ENCODE peak calls at places on chromosome 20, in six cellular contexts. P is stomach, K is esophagus muscularis mucosa, L is A549, N is GM12878, O is ovary. V is an unnamed sample.

GRCh38 chr20:62818592-62819493 is 2.0 kb downstream of the COL9A3 start:
- DNase-seq in O (peak; percentile 77), K (no peak), P (peak; percentile 81), N (no peak), L (no peak), V (no peak)

GRCh38 chr20:37463726-37464125 is 57.3 kb upstream of the NNAT start:
- DNase-seq in O (no peak), N (no peak), K (no peak), L (no peak), P (no peak), V (no peak)

GRCh38 chr20:53658973-53659372 is 65.3 kb upstream of the ZNF217 start:
- DNase-seq in P (no peak), N (no peak), K (no peak), O (no peak), L (no peak), V (no peak)

GRCh38 chr20:62282877-62283503 is 19.8 kb upstream of the ADRM1 start:
- DNase-seq in O (no peak), N (no peak), L (no peak), K (no peak), P (no peak), V (no peak)

GRCh38 chr20:7703436-7703835 is 236.8 kb downstream of the HAO1 start:
- DNase-seq in P (no peak), L (no peak), N (no peak), K (no peak), O (no peak), V (no peak)

GRCh38 chr20:18805881-18806280 is 7.7 kb upstream of the SCP2D1 start:
- DNase-seq in P (no peak), L (no peak), O (no peak), K (no peak), N (no peak), V (no peak)

GRCh38 chr20:61806314-61806713 is 259.4 kb downstream of the TAF4 start:
- DNase-seq in K (no peak), N (no peak), L (no peak), O (peak; percentile 15), P (no peak), V (no peak)

GRCh38 chr20:56001890-56002289 is 3.4 kb downstream of the CBLN4 start:
- DNase-seq in O (no peak), P (no peak), K (no peak), N (no peak), L (no peak), V (no peak)

GRCh38 chr20:41222703-41223102 is 85.4 kb downstream of the PLCG1 start:
- DNase-seq in O (no peak), P (no peak), L (no peak), K (no peak), N (no peak), V (no peak)

GRCh38 chr20:10672579-10673127 is 1.1 kb downstream of the JAG1 start:
- DNase-seq in L (no peak), O (peak; percentile 70), N (no peak), K (peak; percentile 94), P (peak; percentile 71), V (peak; percentile 88)

GRCh38 chr20:62617711-62618483 is 24.4 kb upstream of the SLCO4A1 start:
- DNase-seq in N (no peak), P (peak; percentile 46), K (no peak), O (no peak), L (no peak), V (no peak)

DNA sequence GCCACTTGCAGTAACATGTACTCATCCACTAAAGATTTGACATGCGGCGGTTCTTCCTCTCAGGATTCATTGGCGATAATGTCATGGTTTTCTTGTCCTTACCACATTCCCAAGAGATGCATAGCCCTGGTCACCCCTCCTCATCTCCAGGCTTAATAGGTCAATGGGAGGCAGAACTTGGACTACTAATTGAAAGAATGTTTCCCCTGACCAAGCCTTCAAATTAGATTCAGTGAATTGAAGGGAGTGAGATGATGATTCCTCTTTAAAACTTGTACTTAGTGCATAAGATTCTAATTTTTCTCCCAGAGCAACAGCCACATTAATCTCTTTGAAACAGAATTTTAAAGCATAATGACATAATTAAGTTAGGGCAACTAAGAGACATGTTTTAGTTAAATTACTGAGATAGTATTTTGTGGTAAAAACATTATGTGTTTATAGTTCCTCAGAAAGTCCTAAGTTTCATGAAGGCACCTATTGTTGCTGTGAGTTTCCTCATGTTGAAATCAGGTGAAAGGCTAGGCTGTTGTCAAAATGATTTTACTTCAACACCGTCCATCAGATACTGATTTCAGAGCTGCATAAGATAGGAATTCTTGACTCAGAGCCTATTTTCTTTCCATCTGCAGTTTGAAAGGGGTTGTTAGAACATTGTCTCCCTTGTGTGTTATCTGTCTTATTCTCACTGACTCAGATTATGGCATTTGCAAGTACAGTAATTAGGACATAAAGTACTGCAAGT is 48.5 kb downstream of the STK4 start:
- DNase-seq in K (no peak), O (no peak), P (no peak), N (no peak), L (no peak), V (no peak)
- TF ChIP-seq EP300 in K (no peak), O (no peak), P (no peak), N (no peak), L (no peak), V (no peak)

GRCh38 chr20:44209691-44210421 is 715 bp downstream of the OSER1 start:
- DNase-seq in P (peak; percentile 46), K (no peak), L (no peak), O (no peak), N (no peak), V (peak; percentile 82)

GRCh38 chr20:44212792-44213191 is 2.2 kb upstream of the OSER1 start:
- DNase-seq in K (no peak), L (no peak), O (no peak), N (no peak), P (no peak), V (no peak)

GRCh38 chr20:44211177-44212039 is 837 bp upstream of the OSER1 start:
- DNase-seq in L (no peak), O (no peak), K (no peak), P (no peak), N (no peak), V (peak; percentile 67)

GRCh38 chr20:44208770-44209169 is 1.8 kb downstream of the OSER1 start:
- DNase-seq in K (no peak), N (no peak), L (no peak), O (no peak), P (no peak), V (no peak)

GRCh38 chr20:44210422-44211176 is at the start of gene OSER1:
- DNase-seq in O (peak; percentile 99), N (peak; percentile 88), L (peak; percentile 93), K (peak; percentile 100), P (peak; percentile 98), V (peak; percentile 99)
- TF ChIP-seq EP300 in O (peak; percentile 88), N (peak; percentile 27), L (no peak), K (no peak), P (peak; percentile 37), V (no peak)

GRCh38 chr20:51760905-51761544 is 7.2 kb downstream of the ATP9A start:
- DNase-seq in L (no peak), K (no peak), N (no peak), P (no peak), O (no peak), V (no peak)
- TF ChIP-seq EP300 in L (peak; percentile 26), K (no peak), N (no peak), P (no peak), O (no peak), V (no peak)

DNA sequence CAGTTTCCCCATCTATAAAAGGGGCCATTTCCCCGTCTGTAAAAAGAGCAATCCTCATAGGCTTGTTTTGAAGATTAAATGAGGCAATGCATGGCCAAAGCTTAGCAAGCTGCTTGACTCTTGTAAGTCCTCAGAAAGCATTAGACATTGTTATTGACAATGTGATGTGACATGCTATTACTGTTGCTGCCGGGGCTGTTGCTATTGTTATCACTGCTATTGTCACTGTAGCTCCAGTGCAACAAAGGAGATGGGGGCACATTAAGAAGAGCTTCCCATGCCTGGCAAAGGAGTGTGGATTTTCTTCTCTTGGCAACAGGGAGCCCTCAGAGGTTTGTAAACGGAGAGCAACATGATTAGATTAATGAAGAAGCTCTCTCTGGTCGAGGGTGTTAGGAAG is 33.2 kb upstream of the FAM83D start:
- DNase-seq in L (no peak), P (no peak), O (no peak), K (no peak), N (peak; percentile 27), V (no peak)
- TF ChIP-seq EP300 in L (no peak), P (no peak), O (no peak), K (no peak), N (no peak), V (no peak)

DNA sequence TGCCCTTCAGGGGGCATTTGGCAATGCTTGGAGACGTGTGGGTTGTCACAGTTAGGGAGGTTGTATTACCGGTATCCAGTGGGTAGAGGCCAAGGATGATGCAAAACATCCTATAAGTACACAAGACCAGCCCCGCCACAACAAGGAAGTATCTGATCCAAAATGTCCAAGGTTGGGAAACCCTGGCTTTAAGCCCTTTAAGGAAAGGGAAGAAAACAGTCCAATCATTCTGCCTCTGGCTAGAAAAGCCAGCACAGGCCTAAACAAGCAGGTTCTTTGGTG is 3.6 kb upstream of the ZMYND8 start:
- DNase-seq in K (no peak), O (no peak), P (peak; percentile 54), L (peak; percentile 43), N (no peak), V (peak; percentile 79)
- TF ChIP-seq EP300 in K (no peak), O (no peak), P (no peak), L (peak; percentile 91), N (no peak), V (no peak)

V was measured in suprapubic skin.